ENCODE peak calls at places on chromosomes 1 and 21, in ten cellular contexts. One of them, this sample, is unnamed.

GRCh38 chr1:161012420-161012819 is 8.5 kb downstream of the F11R start:
- DNase-seq in SK-N-SH: no peak
- DNase-seq in ovary: no peak
- DNase-seq in kidney epithelial cell: no peak
- DNase-seq in fibroblast of mammary gland: no peak
- DNase-seq in tibial artery: no peak
- DNase-seq in lower leg skin: no peak
- DNase-seq in AG10803: no peak
- DNase-seq in testis: no peak
- DNase-seq in A549: no peak
- DNase-seq in this sample: no peak

GRCh38 chr1:230185076-230186001 is 118.3 kb downstream of the GALNT2 start:
- DNase-seq in AG10803: no peak
- DNase-seq in fibroblast of mammary gland: no peak
- DNase-seq in ovary: no peak
- DNase-seq in testis: no peak
- DNase-seq in A549: peak
- DNase-seq in tibial artery: no peak
- DNase-seq in kidney epithelial cell: no peak
- DNase-seq in SK-N-SH: no peak
- DNase-seq in lower leg skin: peak
- DNase-seq in this sample: no peak

GRCh38 chr1:91891969-91892368 is 6.0 kb upstream of the TGFBR3 start:
- DNase-seq in fibroblast of mammary gland: peak
- DNase-seq in tibial artery: no peak
- DNase-seq in ovary: no peak
- DNase-seq in A549: no peak
- DNase-seq in AG10803: peak
- DNase-seq in SK-N-SH: no peak
- DNase-seq in testis: no peak
- DNase-seq in lower leg skin: peak
- DNase-seq in kidney epithelial cell: no peak
- DNase-seq in this sample: no peak

GRCh38 chr1:34034029-34034428 is 131.0 kb downstream of the CSMD2 start:
- DNase-seq in ovary: no peak
- DNase-seq in lower leg skin: no peak
- DNase-seq in testis: no peak
- DNase-seq in kidney epithelial cell: no peak
- DNase-seq in SK-N-SH: no peak
- DNase-seq in AG10803: no peak
- DNase-seq in tibial artery: no peak
- DNase-seq in A549: no peak
- DNase-seq in fibroblast of mammary gland: no peak
- DNase-seq in this sample: no peak

GRCh38 chr1:53166912-53167311 is 24.5 kb upstream of the SLC1A7 start:
- DNase-seq in A549: no peak
- DNase-seq in fibroblast of mammary gland: no peak
- DNase-seq in kidney epithelial cell: no peak
- DNase-seq in tibial artery: no peak
- DNase-seq in ovary: no peak
- DNase-seq in testis: peak
- DNase-seq in AG10803: no peak
- DNase-seq in SK-N-SH: no peak
- DNase-seq in lower leg skin: no peak
- DNase-seq in this sample: no peak

GRCh38 chr1:184158911-184159701 is 107.6 kb downstream of the TSEN15 start:
- DNase-seq in fibroblast of mammary gland: peak
- DNase-seq in AG10803: peak
- DNase-seq in testis: no peak
- DNase-seq in lower leg skin: no peak
- DNase-seq in A549: no peak
- DNase-seq in kidney epithelial cell: no peak
- DNase-seq in tibial artery: no peak
- DNase-seq in SK-N-SH: no peak
- DNase-seq in ovary: no peak
- DNase-seq in this sample: no peak

GRCh38 chr1:155105604-155106011 is 22.1 kb upstream of the EFNA1 start:
- DNase-seq in A549: no peak
- DNase-seq in tibial artery: no peak
- DNase-seq in fibroblast of mammary gland: peak
- DNase-seq in testis: no peak
- DNase-seq in kidney epithelial cell: no peak
- DNase-seq in ovary: no peak
- DNase-seq in lower leg skin: no peak
- DNase-seq in SK-N-SH: no peak
- DNase-seq in AG10803: no peak
- DNase-seq in this sample: no peak

GRCh38 chr1:228804640-228805413 is 69.5 kb downstream of the RHOU start:
- DNase-seq in A549: no peak
- DNase-seq in AG10803: no peak
- DNase-seq in SK-N-SH: peak
- DNase-seq in tibial artery: no peak
- DNase-seq in testis: peak
- DNase-seq in ovary: no peak
- DNase-seq in lower leg skin: no peak
- DNase-seq in kidney epithelial cell: no peak
- DNase-seq in fibroblast of mammary gland: no peak
- DNase-seq in this sample: no peak

GRCh38 chr1:221371671-221372070 is 370.2 kb downstream of the DUSP10 start:
- DNase-seq in lower leg skin: no peak
- DNase-seq in testis: no peak
- DNase-seq in kidney epithelial cell: no peak
- DNase-seq in AG10803: peak
- DNase-seq in ovary: no peak
- DNase-seq in SK-N-SH: no peak
- DNase-seq in A549: no peak
- DNase-seq in fibroblast of mammary gland: no peak
- DNase-seq in tibial artery: no peak
- DNase-seq in this sample: no peak

GRCh38 chr21:17461582-17461981 is 51.3 kb upstream of the CXADR start:
- DNase-seq in ovary: no peak
- DNase-seq in SK-N-SH: no peak
- DNase-seq in fibroblast of mammary gland: peak
- DNase-seq in AG10803: peak
- DNase-seq in lower leg skin: no peak
- DNase-seq in kidney epithelial cell: no peak
- DNase-seq in A549: peak
- DNase-seq in tibial artery: no peak
- DNase-seq in testis: peak
- DNase-seq in this sample: no peak

GRCh38 chr1:95953668-95954067 is 719.7 kb downstream of the RWDD3 start:
- DNase-seq in ovary: no peak
- DNase-seq in lower leg skin: no peak
- DNase-seq in SK-N-SH: no peak
- DNase-seq in kidney epithelial cell: no peak
- DNase-seq in fibroblast of mammary gland: no peak
- DNase-seq in testis: no peak
- DNase-seq in tibial artery: no peak
- DNase-seq in A549: no peak
- DNase-seq in AG10803: no peak
- DNase-seq in this sample: no peak

GRCh38 chr1:94254073-94254810 is 16.9 kb upstream of the ARHGAP29 start:
- DNase-seq in testis: no peak
- DNase-seq in lower leg skin: no peak
- DNase-seq in fibroblast of mammary gland: peak
- DNase-seq in tibial artery: no peak
- DNase-seq in AG10803: peak
- DNase-seq in A549: no peak
- DNase-seq in ovary: no peak
- DNase-seq in SK-N-SH: no peak
- DNase-seq in kidney epithelial cell: no peak
- DNase-seq in this sample: no peak

GRCh38 chr1:67687649-67688048 is 2.6 kb downstream of the GADD45A start:
- DNase-seq in ovary: no peak
- DNase-seq in A549: no peak
- DNase-seq in tibial artery: no peak
- DNase-seq in lower leg skin: no peak
- DNase-seq in kidney epithelial cell: peak
- DNase-seq in testis: no peak
- DNase-seq in SK-N-SH: no peak
- DNase-seq in AG10803: peak
- DNase-seq in fibroblast of mammary gland: peak
- DNase-seq in this sample: no peak

GRCh38 chr1:23980006-23980724 is at the start of gene SRSF10:
- DNase-seq in lower leg skin: peak
- DNase-seq in kidney epithelial cell: peak
- DNase-seq in A549: peak
- DNase-seq in testis: peak
- DNase-seq in tibial artery: peak
- DNase-seq in fibroblast of mammary gland: peak
- DNase-seq in SK-N-SH: peak
- DNase-seq in AG10803: peak
- DNase-seq in ovary: peak
- DNase-seq in this sample: peak
- H3K4me3 ChIP-seq in lower leg skin: peak
- H3K4me3 ChIP-seq in kidney epithelial cell: peak
- H3K4me3 ChIP-seq in A549: peak
- H3K4me3 ChIP-seq in testis: peak
- H3K4me3 ChIP-seq in tibial artery: peak
- H3K4me3 ChIP-seq in fibroblast of mammary gland: peak
- H3K4me3 ChIP-seq in SK-N-SH: peak
- H3K4me3 ChIP-seq in AG10803: peak
- H3K4me3 ChIP-seq in ovary: peak
- H3K4me3 ChIP-seq in this sample: peak

DNA sequence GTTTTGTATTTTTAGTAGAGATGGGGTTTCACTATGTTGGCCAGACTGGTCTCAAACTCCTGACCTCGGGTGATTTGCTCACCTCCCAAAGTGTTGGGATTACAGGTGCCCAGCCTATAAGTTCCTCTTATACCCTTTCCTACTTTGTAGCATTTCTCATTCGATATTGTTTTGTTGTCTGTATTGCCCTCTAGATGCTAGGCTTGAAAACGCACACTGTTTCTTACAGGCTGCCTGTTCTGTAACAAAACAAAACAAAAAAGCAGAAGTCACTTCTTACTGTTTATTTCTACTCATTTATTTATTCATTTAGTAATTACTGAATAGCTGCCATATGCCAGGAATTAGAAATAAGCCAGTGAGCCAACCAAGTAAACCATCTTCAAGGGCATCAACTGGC is 136.9 kb upstream of the BMP8A start:
- DNase-seq in tibial artery: no peak
- DNase-seq in testis: no peak
- DNase-seq in AG10803: no peak
- DNase-seq in ovary: no peak
- DNase-seq in A549: no peak
- DNase-seq in lower leg skin: no peak
- DNase-seq in kidney epithelial cell: no peak
- DNase-seq in SK-N-SH: no peak
- DNase-seq in fibroblast of mammary gland: no peak
- DNase-seq in this sample: no peak
- TF ChIP-seq CTCF in tibial artery: no peak
- TF ChIP-seq CTCF in testis: no peak
- TF ChIP-seq CTCF in AG10803: no peak
- TF ChIP-seq CTCF in ovary: no peak
- TF ChIP-seq CTCF in A549: no peak
- TF ChIP-seq CTCF in lower leg skin: no peak
- TF ChIP-seq CTCF in kidney epithelial cell: no peak
- TF ChIP-seq CTCF in SK-N-SH: peak
- TF ChIP-seq CTCF in fibroblast of mammary gland: peak
- TF ChIP-seq CTCF in this sample: peak

GRCh38 chr1:2528611-2528965 is 1.5 kb downstream of the HES5 start:
- DNase-seq in AG10803: no peak
- DNase-seq in tibial artery: no peak
- DNase-seq in fibroblast of mammary gland: no peak
- DNase-seq in kidney epithelial cell: no peak
- DNase-seq in A549: no peak
- DNase-seq in lower leg skin: no peak
- DNase-seq in SK-N-SH: no peak
- DNase-seq in testis: no peak
- DNase-seq in ovary: no peak
- DNase-seq in this sample: no peak
- H3K4me3 ChIP-seq in AG10803: no peak
- H3K4me3 ChIP-seq in tibial artery: peak
- H3K4me3 ChIP-seq in fibroblast of mammary gland: no peak
- H3K4me3 ChIP-seq in kidney epithelial cell: no peak
- H3K4me3 ChIP-seq in A549: no peak
- H3K4me3 ChIP-seq in lower leg skin: no peak
- H3K4me3 ChIP-seq in SK-N-SH: no peak
- H3K4me3 ChIP-seq in testis: no peak
- H3K4me3 ChIP-seq in ovary: no peak
- H3K4me3 ChIP-seq in this sample: no peak

GRCh38 chr1:115669002-115669673 is 27.4 kb downstream of the VANGL1 start:
- DNase-seq in tibial artery: no peak
- DNase-seq in ovary: no peak
- DNase-seq in SK-N-SH: no peak
- DNase-seq in lower leg skin: no peak
- DNase-seq in A549: peak
- DNase-seq in fibroblast of mammary gland: peak
- DNase-seq in testis: no peak
- DNase-seq in AG10803: peak
- DNase-seq in kidney epithelial cell: peak
- DNase-seq in this sample: no peak
- TF ChIP-seq CTCF in tibial artery: no peak
- TF ChIP-seq CTCF in ovary: no peak
- TF ChIP-seq CTCF in SK-N-SH: peak
- TF ChIP-seq CTCF in lower leg skin: no peak
- TF ChIP-seq CTCF in A549: no peak
- TF ChIP-seq CTCF in fibroblast of mammary gland: peak
- TF ChIP-seq CTCF in testis: no peak
- TF ChIP-seq CTCF in AG10803: no peak
- TF ChIP-seq CTCF in kidney epithelial cell: no peak
- TF ChIP-seq CTCF in this sample: no peak

DNA sequence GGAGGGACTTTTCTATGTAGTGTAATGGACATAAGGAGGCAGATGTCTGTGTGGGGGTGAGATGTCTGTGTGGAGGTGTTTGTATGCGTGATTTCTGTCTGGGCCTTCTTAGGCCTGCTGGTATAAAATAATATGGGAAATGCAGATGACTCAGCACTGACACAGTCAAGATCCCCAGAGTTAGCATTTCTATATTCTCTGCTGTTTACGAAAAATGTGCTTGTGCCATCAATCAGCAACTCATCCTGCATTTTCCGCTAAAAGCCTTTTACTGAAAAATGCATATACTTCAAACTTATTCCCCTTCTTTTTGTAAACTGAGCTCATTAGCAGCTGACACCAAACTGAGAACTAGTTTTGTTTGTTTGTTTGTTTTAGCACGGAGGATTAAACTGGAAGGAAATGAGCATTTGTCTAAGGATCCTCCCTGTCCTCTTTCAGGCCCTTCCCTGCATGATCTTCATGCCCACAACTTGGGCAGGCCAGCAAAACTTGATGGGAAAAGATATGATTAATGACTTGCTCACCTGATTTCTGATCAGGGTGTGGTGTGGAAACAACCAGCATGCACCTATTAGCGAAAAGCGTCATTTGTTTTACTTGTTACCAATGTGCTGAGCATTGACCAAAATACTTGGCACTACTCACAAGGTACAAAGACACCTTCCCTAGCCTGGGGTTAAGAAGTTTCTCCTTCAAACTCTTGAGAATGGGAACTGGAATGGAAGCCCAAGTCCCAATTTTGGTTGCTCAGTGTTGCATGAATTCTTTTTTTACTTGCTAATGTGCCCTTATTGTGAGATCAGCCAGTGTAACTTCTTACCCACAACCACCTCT is 77.4 kb downstream of the NDUFS5 start:
- DNase-seq in fibroblast of mammary gland: peak
- DNase-seq in AG10803: peak
- DNase-seq in testis: no peak
- DNase-seq in lower leg skin: peak
- DNase-seq in tibial artery: no peak
- DNase-seq in A549: no peak
- DNase-seq in SK-N-SH: no peak
- DNase-seq in ovary: no peak
- DNase-seq in kidney epithelial cell: no peak
- DNase-seq in this sample: no peak
- H3K4me3 ChIP-seq in fibroblast of mammary gland: no peak
- H3K4me3 ChIP-seq in AG10803: no peak
- H3K4me3 ChIP-seq in testis: no peak
- H3K4me3 ChIP-seq in lower leg skin: no peak
- H3K4me3 ChIP-seq in tibial artery: no peak
- H3K4me3 ChIP-seq in A549: no peak
- H3K4me3 ChIP-seq in SK-N-SH: no peak
- H3K4me3 ChIP-seq in ovary: no peak
- H3K4me3 ChIP-seq in kidney epithelial cell: no peak
- H3K4me3 ChIP-seq in this sample: no peak

This sample was measured in AG09309.